ENCODE peak calls at places on chromosomes 6 and 20, in four cellular contexts. F is glutamatergic neuron, Q is GM23248, E is small intestine. N is an unnamed sample.

GRCh38 chr6:81696505-81696904 is 56.0 kb downstream of the TENT5A start:
- DNase-seq in E (peak; percentile 21), Q (no peak), F (no peak), N (no peak)

GRCh38 chr6:168162366-168162765 is 83.4 kb upstream of the FRMD1 start:
- DNase-seq in E (no peak), Q (no peak), F (no peak), N (no peak)

GRCh38 chr6:7198833-7199800 is 91.4 kb downstream of the RREB1 start:
- DNase-seq in E (no peak), Q (no peak), F (no peak), N (no peak)

GRCh38 chr20:667351-668034 is 8.1 kb downstream of the SCRT2 start:
- DNase-seq in E (peak; percentile 39), Q (peak; percentile 59), F (peak; percentile 82), N (peak; percentile 52)

GRCh38 chr6:78607188-78607587 is 260.2 kb upstream of the IRAK1BP1 start:
- DNase-seq in F (no peak), Q (peak; percentile 61), E (no peak), N (no peak)

GRCh38 chr20:17650816-17651760 is 31.0 kb downstream of the RRBP1 start:
- DNase-seq in Q (peak; percentile 84), E (no peak), F (no peak), N (no peak)

GRCh38 chr6:12328701-12329100 is 38.5 kb downstream of the EDN1 start:
- DNase-seq in E (no peak), F (no peak), Q (peak; percentile 24), N (no peak)

GRCh38 chr6:101392561-101393230 is 812 bp upstream of the GRIK2 start:
- DNase-seq in E (no peak), F (peak; percentile 40), Q (no peak), N (no peak)

GRCh38 chr6:85465762-85466161 is 15.9 kb downstream of the NT5E start:
- DNase-seq in E (no peak), Q (no peak), F (no peak), N (no peak)

GRCh38 chr6:88629838-88630462 is 333.5 kb downstream of the RNGTT start:
- DNase-seq in F (no peak), E (no peak), Q (no peak), N (no peak)

GRCh38 chr6:42819803-42820508 is 38.1 kb downstream of the BICRAL start:
- DNase-seq in F (no peak), Q (peak; percentile 53), E (peak; percentile 14), N (no peak)

GRCh38 chr20:61719691-61720347 is 345.9 kb downstream of the TAF4 start:
- DNase-seq in Q (no peak), E (peak; percentile 3), F (no peak), N (peak; percentile 58)

GRCh38 chr6:32854376-32855178 is 585 bp downstream of the PSMB9 start:
- DNase-seq in E (peak; percentile 83), F (no peak), Q (peak; percentile 71), N (no peak)

GRCh38 chr20:31806564-31807355 is 12.4 kb upstream of the MYLK2 start:
- DNase-seq in Q (no peak), F (no peak), E (no peak), N (no peak)

GRCh38 chr6:37242429-37243052 is 15.0 kb upstream of the TBC1D22B start:
- DNase-seq in E (no peak), F (no peak), Q (peak; percentile 97), N (no peak)

GRCh38 chr6:48078092-48078491 is 32.9 kb downstream of the PTCHD4 start:
- DNase-seq in F (no peak), E (no peak), Q (peak; percentile 5), N (no peak)

GRCh38 chr6:136547336-136547735 is 2.9 kb downstream of the MAP7 start:
- DNase-seq in F (no peak), Q (peak; percentile 81), E (peak; percentile 35), N (peak; percentile 38)

GRCh38 chr20:10356628-10357027 is 77.4 kb downstream of the MKKS start:
- DNase-seq in Q (no peak), E (no peak), F (no peak), N (no peak)

GRCh38 chr6:4727671-4728435 is 48.4 kb upstream of the CDYL start:
- DNase-seq in Q (peak; percentile 67), F (no peak), E (peak; percentile 87), N (no peak)

GRCh38 chr6:135475292-135475886 is 22.2 kb downstream of the AHI1 start:
- DNase-seq in E (no peak), F (no peak), Q (peak; percentile 54), N (no peak)

GRCh38 chr6:33655155-33655554 is 34.0 kb downstream of the ITPR3 start:
- DNase-seq in F (no peak), E (no peak), Q (peak; percentile 44), N (no peak)

GRCh38 chr6:42099340-42100028 is 42.9 kb downstream of the C6orf132 start:
- DNase-seq in E (peak; percentile 93), F (no peak), Q (peak; percentile 88), N (no peak)

GRCh38 chr6:87965806-87966205 is 81.8 kb upstream of the SPACA1 start:
- DNase-seq in E (no peak), F (no peak), Q (no peak), N (no peak)

GRCh38 chr20:49888341-49889244 is 26.7 kb downstream of the SPATA2 start:
- DNase-seq in Q (peak; percentile 59), F (peak; percentile 88), E (peak; percentile 36), N (peak; percentile 83)